ENCODE peak calls at places on chromosome 1, in seven cellular contexts. A, Q, Y, P, R, F and L are unnamed samples.

GRCh38 chr1:203267347-203267846 is 37.9 kb upstream of the BTG2 start:
- DNase-seq in P (peak), R (peak), A (peak), Y (no peak), Q (peak), F (peak), L (peak)

GRCh38 chr1:83860506-83861221 is 138.3 kb downstream of the TTLL7 start:
- DNase-seq in Q (peak), F (peak), R (peak), Y (peak), A (peak), P (peak), L (peak)

GRCh38 chr1:48488721-48489120 is 16.7 kb upstream of the SPATA6 start:
- DNase-seq in P (no peak), Q (no peak), R (no peak), F (no peak), A (no peak), Y (no peak), L (no peak)

GRCh38 chr1:159120317-159120716 is 43.8 kb upstream of the AIM2 start:
- DNase-seq in Y (no peak), A (no peak), F (no peak), R (no peak), P (no peak), Q (no peak), L (no peak)

GRCh38 chr1:220711086-220711809 is 21.1 kb downstream of the C1orf115 start:
- DNase-seq in A (no peak), F (no peak), P (no peak), Y (no peak), R (no peak), Q (no peak), L (no peak)

GRCh38 chr1:66732407-66733166 is 19.7 kb upstream of the DYNLT5 start:
- DNase-seq in F (no peak), Y (no peak), R (no peak), P (no peak), Q (peak), A (no peak), L (no peak)

GRCh38 chr1:234755449-234755863 is 145.5 kb upstream of the IRF2BP2 start:
- DNase-seq in P (no peak), Y (peak), Q (peak), R (no peak), F (peak), A (no peak), L (peak)

GRCh38 chr1:99685516-99686180 is 39.7 kb downstream of the PALMD start:
- DNase-seq in A (peak), R (peak), Y (no peak), F (peak), Q (peak), P (peak), L (peak)

GRCh38 chr1:23772049-23772853 is 6.0 kb upstream of the PITHD1 start:
- DNase-seq in F (peak), Q (peak), R (peak), Y (peak), A (peak), P (peak), L (peak)

GRCh38 chr1:225933072-225933471 is 7.9 kb downstream of the LEFTY2 start:
- DNase-seq in P (no peak), R (no peak), Y (no peak), F (no peak), A (no peak), Q (peak), L (no peak)